ENCODE peak calls at places on chromosomes 12 and 14, in eight cellular contexts. Q is activated CD4-positive, CD25-positive, alpha-beta regulatory T cell treated with anti-CD3 and anti-CD28 coated beads, Interleukin-2, amount 50 U/mL, for 72 hours; Z is naive thymus-derived CD4-positive, alpha-beta T cell; W is lung; V is naive thymus-derived CD8-positive, alpha-beta T cell; X is AG09309; J is IMR-90; C is stimulated activated CD4-positive, alpha-beta T cell treated with anti-CD3 and anti-CD28 coated beads, TNF-alpha, amount 100 ng/mL, for 48 hours. U is an unnamed sample.

GRCh38 chr14:50230601-50231474 is 540 bp downstream of the SOS2 start:
- DNase-seq in Z (peak; percentile 57), J (peak; percentile 59), Q (peak; percentile 55), V (peak; percentile 42), W (peak; percentile 42), X (peak; percentile 14), C (no peak), U (peak; percentile 67)

GRCh38 chr12:20028033-20028432 is 340.3 kb upstream of the PDE3A start:
- DNase-seq in J (no peak), X (no peak), Z (no peak), W (no peak), V (no peak), Q (no peak), C (no peak), U (no peak)

GRCh38 chr12:100141998-100142850 is 450 bp downstream of the BLTP3B start:
- DNase-seq in V (peak; percentile 40), Z (peak; percentile 32), W (peak; percentile 55), X (no peak), C (no peak), J (no peak), Q (peak; percentile 66), U (peak; percentile 38)

GRCh38 chr12:27766587-27766986 is 13.4 kb upstream of the KLHL42 start:
- DNase-seq in W (no peak), J (no peak), Z (no peak), C (no peak), Q (no peak), X (no peak), V (no peak), U (no peak)

GRCh38 chr12:7042847-7043246 is 17.7 kb upstream of the C1S start:
- DNase-seq in C (no peak), J (peak; percentile 29), Q (no peak), W (no peak), X (no peak), Z (no peak), V (no peak), U (peak; percentile 23)

GRCh38 chr14:96037891-96038557 is 1.1 kb upstream of the C14orf132 start:
- DNase-seq in W (peak; percentile 83), X (no peak), Z (no peak), Q (no peak), J (no peak), C (no peak), V (no peak), U (no peak)

GRCh38 chr12:89370850-89371249 is 18.5 kb upstream of the DUSP6 start:
- DNase-seq in Q (no peak), Z (no peak), V (no peak), W (no peak), X (no peak), J (peak; percentile 82), C (no peak), U (no peak)

GRCh38 chr12:122820838-122821271 is 14.4 kb upstream of the HIP1R start:
- DNase-seq in C (no peak), Q (no peak), V (no peak), Z (no peak), X (no peak), W (no peak), J (no peak), U (no peak)

GRCh38 chr12:120879102-120879501 is 25.1 kb downstream of the SPPL3 start:
- DNase-seq in C (no peak), Q (no peak), V (no peak), X (no peak), W (no peak), J (no peak), Z (no peak), U (no peak)

GRCh38 chr12:117876492-117876816 is 92.3 kb downstream of the KSR2 start:
- DNase-seq in J (no peak), V (no peak), W (no peak), Z (no peak), X (no peak), Q (no peak), C (no peak), U (no peak)

GRCh38 chr14:77979666-77980351 is 179.9 kb downstream of the ADCK1 start:
- DNase-seq in J (no peak), C (no peak), Q (no peak), X (peak; percentile 28), W (no peak), V (no peak), Z (no peak), U (no peak)